ENCODE peak calls at places on chromosomes 16 and 17, in ten cellular contexts. F, E, Q, O, Y, W, Z, U, C and G are unnamed samples.
A peak's percentile ranks its signal among the peaks of the same experiment; 100 is the strongest.

GRCh38 chr16:11064846-11065245 is 120.5 kb downstream of the CLEC16A start:
- DNase-seq in F (no peak), E (no peak), Q (no peak), O (no peak), Y (peak; percentile 9), W (no peak), Z (no peak), U (no peak), C (no peak), G (no peak)

GRCh38 chr17:5584383-5584951 is at the start of gene NLRP1:
- DNase-seq in F (peak; percentile 99), E (peak; percentile 88), Q (peak; percentile 93), O (peak; percentile 71), Y (peak; percentile 99), W (peak; percentile 75), Z (peak; percentile 46), U (no peak), C (peak; percentile 80), G (peak; percentile 99)

GRCh38 chr17:50558955-50559614 is 1.4 kb upstream of the CACNA1G start:
- DNase-seq in F (no peak), E (no peak), Q (no peak), O (no peak), Y (no peak), W (no peak), Z (no peak), U (no peak), C (no peak), G (peak; percentile 42)

GRCh38 chr16:81586421-81586820 is 141.8 kb downstream of the CMIP start:
- DNase-seq in F (peak; percentile 65), E (no peak), Q (no peak), O (no peak), Y (no peak), W (no peak), Z (no peak), U (no peak), C (no peak), G (no peak)

GRCh38 chr16:66365588-66365987 is 903 bp upstream of the CDH5 start:
- DNase-seq in F (peak; percentile 37), E (no peak), Q (no peak), O (no peak), Y (no peak), W (peak; percentile 31), Z (no peak), U (no peak), C (no peak), G (no peak)

GRCh38 chr16:78696797-78697196 is 597.3 kb downstream of the WWOX start:
- DNase-seq in F (no peak), E (no peak), Q (no peak), O (no peak), Y (no peak), W (no peak), Z (no peak), U (no peak), C (no peak), G (no peak)

GRCh38 chr16:64711026-64711425 is 410.8 kb downstream of the CDH11 start:
- DNase-seq in F (no peak), E (no peak), Q (no peak), O (no peak), Y (no peak), W (no peak), Z (no peak), U (no peak), C (peak; percentile 94), G (no peak)

GRCh38 chr16:74298104-74298503 is 1.5 kb downstream of the PSMD7 start:
- DNase-seq in F (peak; percentile 8), E (no peak), Q (no peak), O (no peak), Y (no peak), W (no peak), Z (peak; percentile 72), U (no peak), C (no peak), G (no peak)

GRCh38 chr16:81932668-81933067 is 78.6 kb downstream of the SDR42E1 start:
- DNase-seq in F (no peak), E (no peak), Q (no peak), O (no peak), Y (no peak), W (no peak), Z (no peak), U (no peak), C (no peak), G (no peak)

GRCh38 chr17:65931246-65932149 is 260.4 kb downstream of the CEP112 start:
- DNase-seq in F (no peak), E (no peak), Q (peak; percentile 3), O (no peak), Y (no peak), W (no peak), Z (no peak), U (no peak), C (no peak), G (no peak)

GRCh38 chr16:90057738-90058173 is 19.4 kb downstream of the PRDM7 start:
- DNase-seq in F (peak; percentile 15), E (peak; percentile 40), Q (peak; percentile 48), O (no peak), Y (no peak), W (no peak), Z (no peak), U (no peak), C (no peak), G (peak; percentile 63)

GRCh38 chr17:60840456-60840855 is 162.8 kb downstream of the BCAS3 start:
- DNase-seq in F (no peak), E (no peak), Q (no peak), O (no peak), Y (no peak), W (no peak), Z (no peak), U (no peak), C (no peak), G (no peak)

GRCh38 chr17:77795685-77796084 is 162.8 kb upstream of the TNRC6C start:
- DNase-seq in F (no peak), E (no peak), Q (no peak), O (no peak), Y (peak; percentile 30), W (no peak), Z (no peak), U (no peak), C (no peak), G (no peak)

GRCh38 chr17:66964083-66964771 is at the start of gene CACNG4:
- DNase-seq in F (no peak), E (peak; percentile 40), Q (no peak), O (no peak), Y (no peak), W (no peak), Z (no peak), U (peak; percentile 49), C (no peak), G (no peak)

GRCh38 chr16:31138621-31139578 is 3.4 kb upstream of the PRSS8 start:
- DNase-seq in F (peak; percentile 84), E (no peak), Q (no peak), O (no peak), Y (peak; percentile 92), W (peak; percentile 92), Z (peak; percentile 64), U (no peak), C (no peak), G (no peak)

GRCh38 chr17:5769936-5770335 is 185.6 kb upstream of the NLRP1 start:
- DNase-seq in F (no peak), E (no peak), Q (no peak), O (no peak), Y (no peak), W (no peak), Z (no peak), U (peak; percentile 34), C (no peak), G (no peak)

GRCh38 chr17:31283841-31284240 is 13.2 kb downstream of the OMG start:
- DNase-seq in F (no peak), E (no peak), Q (no peak), O (no peak), Y (no peak), W (no peak), Z (no peak), U (no peak), C (no peak), G (no peak)

GRCh38 chr17:32926183-32926582 is 1.8 kb upstream of the TMEM98 start:
- DNase-seq in F (no peak), E (no peak), Q (no peak), O (no peak), Y (no peak), W (no peak), Z (no peak), U (no peak), C (no peak), G (no peak)

GRCh38 chr17:10117581-10118001 is 80.8 kb downstream of the GAS7 start:
- DNase-seq in F (no peak), E (peak; percentile 49), Q (no peak), O (no peak), Y (no peak), W (peak; percentile 62), Z (no peak), U (no peak), C (no peak), G (peak; percentile 14)
- TF ChIP-seq CTCF in F (no peak), E (peak; percentile 23), Q (no peak), O (no peak), Y (no peak), W (no peak), Z (peak; percentile 8), U (no peak), C (no peak), G (no peak)

GRCh38 chr17:64236827-64237403 is 26.1 kb downstream of the TEX2 start:
- DNase-seq in F (no peak), E (no peak), Q (no peak), O (no peak), Y (no peak), W (no peak), Z (no peak), U (no peak), C (no peak), G (no peak)
- TF ChIP-seq CTCF in F (peak; percentile 33), E (no peak), Q (no peak), O (peak; percentile 33), Y (peak; percentile 37), W (peak; percentile 26), Z (no peak), U (peak; percentile 62), C (peak; percentile 2), G (peak; percentile 27)

DNA sequence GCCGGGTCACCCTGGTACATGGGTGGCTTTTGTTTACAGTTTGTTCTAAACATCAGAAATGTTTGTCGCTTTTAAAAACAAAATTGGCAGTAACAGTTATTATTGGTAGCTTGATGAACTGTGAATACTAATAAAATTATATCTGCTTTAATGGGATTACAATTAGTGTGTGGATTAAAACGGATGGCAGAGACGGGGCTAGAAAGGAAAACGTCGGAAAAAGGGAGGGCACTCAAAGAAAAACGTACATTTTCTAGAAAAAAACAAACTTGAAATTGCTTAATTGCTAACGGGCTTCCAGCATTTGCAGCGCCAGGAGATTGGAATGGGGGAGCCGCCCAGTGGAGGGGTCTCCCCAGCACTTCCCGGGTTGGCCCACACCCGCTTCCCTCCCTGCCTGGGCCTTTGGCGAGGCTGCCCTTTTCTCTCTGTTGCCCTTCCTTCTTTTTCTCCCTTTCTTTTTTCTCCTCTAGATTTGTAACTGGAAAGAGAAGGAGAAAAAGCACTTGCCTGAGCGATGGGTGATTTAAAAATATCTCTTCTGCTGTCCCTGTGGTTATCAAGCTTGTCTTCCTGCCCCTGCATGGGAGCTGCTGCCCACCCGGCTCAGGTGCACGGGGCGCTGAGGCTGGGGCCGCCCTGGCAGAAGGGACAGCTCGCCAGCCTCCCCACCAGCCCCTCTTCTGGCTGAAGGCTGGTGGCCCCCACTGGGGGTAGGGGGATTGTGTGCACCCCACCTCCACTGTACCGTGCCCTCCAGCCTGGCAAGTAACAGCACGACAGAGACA is 5.9 kb downstream of the BAHCC1 start:
- DNase-seq in F (no peak), E (no peak), Q (no peak), O (no peak), Y (no peak), W (no peak), Z (no peak), U (no peak), C (no peak), G (no peak)
- TF ChIP-seq CTCF in F (no peak), E (no peak), Q (no peak), O (no peak), Y (no peak), W (no peak), Z (no peak), U (no peak), C (no peak), G (no peak)

GRCh38 chr16:88063201-88063773 is 112.1 kb downstream of the BANP start:
- DNase-seq in F (no peak), E (no peak), Q (no peak), O (no peak), Y (peak; percentile 48), W (no peak), Z (no peak), U (no peak), C (peak; percentile 72), G (no peak)
- TF ChIP-seq CTCF in F (no peak), E (no peak), Q (no peak), O (no peak), Y (no peak), W (no peak), Z (no peak), U (no peak), C (peak; percentile 68), G (no peak)